ENCODE peak calls at places on chromosome 18, in eight cellular contexts. N is activated CD4-positive, alpha-beta T cell treated with anti-CD3 and anti-CD28 coated beads, Interleukin-2, amount 50 U/mL, for 48 hours; R is CD4-positive, alpha-beta T cell; V is amygdala; E is stimulated activated CD4-positive, alpha-beta T cell treated with anti-CD3 and anti-CD28 coated beads, Interleukin-1b, Interleukin-23, amount 100 ng/mL, for 48 hours; H is pons; Z is GM06990; Q is activated CD4-positive, CD25-positive, alpha-beta regulatory T cell. Y is an unnamed sample.

GRCh38 chr18:10015288-10015701 is 101.5 kb downstream of the VAPA start:
- DNase-seq in N (no peak), R (no peak), V (no peak), E (no peak), H (no peak), Z (no peak), Q (no peak), Y (no peak)

GRCh38 chr18:21686282-21687105 is 18.1 kb downstream of the ABHD3 start:
- DNase-seq in N (no peak), R (no peak), V (no peak), E (no peak), H (no peak), Z (peak), Q (no peak), Y (no peak)

GRCh38 chr18:58241877-58242276 is 197.9 kb downstream of the NEDD4L start:
- DNase-seq in N (no peak), R (no peak), V (no peak), E (no peak), H (no peak), Z (no peak), Q (no peak), Y (no peak)

GRCh38 chr18:10015941-10016819 is 102.4 kb downstream of the VAPA start:
- DNase-seq in N (no peak), R (no peak), V (no peak), E (no peak), H (peak), Z (no peak), Q (no peak), Y (no peak)

GRCh38 chr18:361941-362913 is 94.4 kb upstream of the THOC1 start:
- DNase-seq in N (no peak), R (no peak), V (no peak), E (no peak), H (no peak), Z (no peak), Q (no peak), Y (no peak)

GRCh38 chr18:36889316-36889715 is 60.4 kb downstream of the KIAA1328 start:
- DNase-seq in N (no peak), R (no peak), V (no peak), E (no peak), H (no peak), Z (no peak), Q (no peak), Y (no peak)

GRCh38 chr18:23354625-23355024 is 98.5 kb upstream of the RIOK3 start:
- DNase-seq in N (peak), R (no peak), V (no peak), E (no peak), H (no peak), Z (no peak), Q (no peak), Y (no peak)

GRCh38 chr18:58838946-58839345 is 25.7 kb upstream of the ZNF532 start:
- DNase-seq in N (no peak), R (no peak), V (no peak), E (no peak), H (peak), Z (no peak), Q (no peak), Y (no peak)

GRCh38 chr18:23723121-23723520 is 33.9 kb downstream of the LAMA3 start:
- DNase-seq in N (no peak), R (no peak), V (no peak), E (no peak), H (no peak), Z (no peak), Q (no peak), Y (no peak)

GRCh38 chr18:47953471-47953931 is 23.0 kb upstream of the SMAD2 start:
- DNase-seq in N (no peak), R (no peak), V (peak), E (peak), H (peak), Z (no peak), Q (no peak), Y (no peak)

GRCh38 chr18:5546660-5547059 is 2.9 kb upstream of the EPB41L3 start:
- DNase-seq in N (no peak), R (no peak), V (peak), E (no peak), H (peak), Z (no peak), Q (no peak), Y (no peak)

GRCh38 chr18:78986018-78986481 is 6.4 kb downstream of the SALL3 start:
- DNase-seq in N (no peak), R (no peak), V (no peak), E (no peak), H (peak), Z (no peak), Q (no peak), Y (no peak)

GRCh38 chr18:9455718-9456511 is 19.4 kb upstream of the RALBP1 start:
- DNase-seq in N (no peak), R (no peak), V (no peak), E (no peak), H (no peak), Z (no peak), Q (no peak), Y (no peak)

GRCh38 chr18:25364732-25365131 is 12.8 kb upstream of the ZNF521 start:
- DNase-seq in N (no peak), R (no peak), V (no peak), E (no peak), H (no peak), Z (no peak), Q (no peak), Y (no peak)

GRCh38 chr18:70154591-70155194 is 50.8 kb downstream of the RTTN start:
- DNase-seq in N (no peak), R (no peak), V (no peak), E (no peak), H (no peak), Z (no peak), Q (no peak), Y (no peak)

Y was measured in activated T-helper 1 cell treated with anti-CD3 and anti-CD28 coated beads, Interleukin-2, amount 50 U/mL, for 16 hours.